ENCODE peak calls at places on chromosome 6, in four cellular contexts. W is omental fat pad, Y is GM12865, V is BJ. A is an unnamed sample.

GRCh38 chr6:1610497-1611321 is 994 bp downstream of the FOXC1 start:
- DNase-seq in V (no peak), Y (peak), W (no peak), A (no peak)

GRCh38 chr6:169386431-169387057 is 132.9 kb upstream of the THBS2 start:
- DNase-seq in W (no peak), Y (no peak), V (peak), A (no peak)

GRCh38 chr6:86856937-86857563 is 80.3 kb upstream of the HTR1E start:
- DNase-seq in V (no peak), Y (peak), W (no peak), A (peak)

GRCh38 chr6:31822038-31822821 is 5.3 kb upstream of the HSPA1B start:
- DNase-seq in W (peak), V (no peak), Y (peak), A (no peak)

GRCh38 chr6:42689371-42689770 is 33.0 kb downstream of the PRPH2 start:
- DNase-seq in Y (no peak), V (no peak), W (no peak), A (no peak)

GRCh38 chr6:4010682-4011081 is 68.3 kb downstream of the FAM217A start:
- DNase-seq in W (no peak), V (no peak), Y (peak), A (no peak)

GRCh38 chr6:97674802-97675201 is 391.8 kb upstream of the MMS22L start:
- DNase-seq in Y (no peak), V (peak), W (no peak), A (no peak)

GRCh38 chr6:44186691-44187025 is 28.0 kb downstream of the CAPN11 start:
- DNase-seq in Y (no peak), V (no peak), W (no peak), A (no peak)

GRCh38 chr6:40688214-40688761 is 101.1 kb upstream of the LRFN2 start:
- DNase-seq in W (no peak), V (no peak), Y (no peak), A (no peak)

GRCh38 chr6:99780556-99780885 is 173.9 kb downstream of the PRDM13 start:
- DNase-seq in Y (no peak), V (no peak), W (no peak), A (no peak)

GRCh38 chr6:168067081-168067480 is 11.9 kb downstream of the FRMD1 start:
- DNase-seq in Y (no peak), W (no peak), V (no peak), A (no peak)

GRCh38 chr6:15434263-15434662 is 188.4 kb downstream of the JARID2 start:
- DNase-seq in W (no peak), V (no peak), Y (peak), A (no peak)

GRCh38 chr6:95847061-95847460 is 168.7 kb upstream of the FUT9 start:
- DNase-seq in V (no peak), Y (no peak), W (no peak), A (no peak)

GRCh38 chr6:160398674-160399271 is 50.6 kb downstream of the SLC22A3 start:
- DNase-seq in Y (peak), W (no peak), V (no peak), A (no peak)

GRCh38 chr6:27468334-27468733 is 4.6 kb downstream of the ZNF184 start:
- DNase-seq in V (no peak), W (no peak), Y (no peak), A (no peak)

GRCh38 chr6:33144373-33144772 is 47.9 kb downstream of the COL11A2 start:
- DNase-seq in Y (no peak), V (no peak), W (no peak), A (no peak)

DNA sequence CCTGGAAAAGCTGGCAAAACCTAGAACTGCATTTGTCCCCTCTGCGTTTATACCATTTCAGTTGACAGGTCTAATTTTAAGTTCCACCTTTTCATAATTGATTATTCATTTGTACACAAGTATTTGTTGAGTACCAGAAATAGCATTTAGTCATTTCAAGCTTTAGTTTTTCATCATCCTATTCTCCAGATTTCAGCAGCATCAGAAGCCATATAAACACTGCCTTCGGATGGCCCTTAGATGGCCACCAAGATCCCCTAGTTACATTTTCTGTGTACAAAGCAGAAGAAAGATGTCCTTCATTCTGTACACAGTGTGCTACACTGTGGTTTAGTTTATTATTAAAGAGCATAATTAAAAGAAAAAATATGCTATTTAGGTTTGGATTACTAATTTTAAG is 131.4 kb downstream of the LAMA2 start:
- DNase-seq in W (no peak), V (no peak), Y (no peak), A (no peak)
- TF ChIP-seq CTCF in W (no peak), V (no peak), Y (no peak), A (no peak)

GRCh38 chr6:89081423-89082322 is 1.1 kb downstream of the PNRC1 start:
- DNase-seq in V (peak), W (peak), Y (peak), A (peak)

GRCh38 chr6:89084542-89084941 is 4.0 kb downstream of the PNRC1 start:
- DNase-seq in W (no peak), Y (no peak), V (no peak), A (no peak)

GRCh38 chr6:89081129-89081422 is 525 bp downstream of the PNRC1 start:
- DNase-seq in Y (no peak), W (no peak), V (no peak), A (no peak)

GRCh38 chr6:89080281-89081128 is at the start of gene PNRC1:
- DNase-seq in V (peak), Y (peak), W (peak), A (peak)

GRCh38 chr6:89082439-89082838 is 1.9 kb downstream of the PNRC1 start:
- DNase-seq in Y (peak), W (no peak), V (no peak), A (no peak)
- TF ChIP-seq CTCF in Y (no peak), W (no peak), V (no peak), A (no peak)

GRCh38 chr6:10451394-10451793 is 36.5 kb upstream of the TFAP2A start:
- DNase-seq in V (no peak), W (no peak), Y (no peak), A (no peak)
- TF ChIP-seq CTCF in V (no peak), W (no peak), Y (no peak), A (no peak)

GRCh38 chr6:148529010-148529409 is 186.4 kb downstream of the SASH1 start:
- DNase-seq in V (no peak), Y (no peak), W (no peak), A (no peak)

GRCh38 chr6:148530394-148530923 is 187.8 kb downstream of the SASH1 start:
- DNase-seq in Y (peak), W (no peak), V (peak), A (peak)

GRCh38 chr6:148526145-148526544 is 183.5 kb downstream of the SASH1 start:
- DNase-seq in Y (no peak), V (no peak), W (no peak), A (no peak)

GRCh38 chr6:148530976-148531375 is 188.3 kb downstream of the SASH1 start:
- DNase-seq in V (no peak), W (no peak), Y (no peak), A (no peak)

GRCh38 chr6:148528292-148528691 is 185.7 kb downstream of the SASH1 start:
- DNase-seq in Y (no peak), V (no peak), W (no peak), A (no peak)
- TF ChIP-seq CTCF in Y (no peak), V (no peak), W (no peak), A (peak)

DNA sequence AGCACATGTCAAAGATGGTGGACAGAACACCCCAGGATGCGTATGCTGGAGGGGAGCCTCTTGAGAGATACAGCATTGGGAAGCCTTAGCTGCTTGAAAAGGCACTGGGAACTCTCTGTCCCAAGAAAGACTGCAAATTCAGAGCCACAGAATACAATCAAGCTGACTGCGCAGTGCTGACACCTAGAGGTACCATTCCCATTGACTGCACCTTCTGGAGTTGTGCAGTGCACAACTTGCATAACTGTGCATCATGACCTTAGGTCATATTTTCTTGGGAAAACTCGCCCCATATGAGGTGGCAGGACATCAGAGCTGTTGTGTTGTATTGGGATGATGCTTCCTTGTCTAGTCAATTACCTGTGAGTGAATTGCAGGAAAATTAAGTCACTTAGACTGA is 646.5 kb upstream of the NOX3 start:
- DNase-seq in V (no peak), Y (peak), W (no peak), A (no peak)
- TF ChIP-seq CTCF in V (peak), Y (no peak), W (no peak), A (peak)

GRCh38 chr6:63066053-63066704 is 145.1 kb upstream of the FKBP1C start:
- DNase-seq in Y (peak), V (no peak), W (no peak), A (no peak)
- TF ChIP-seq CTCF in Y (peak), V (no peak), W (no peak), A (no peak)

GRCh38 chr6:82589509-82590206 is 226.0 kb downstream of the TPBG start:
- DNase-seq in V (peak), Y (peak), W (no peak), A (peak)
- TF ChIP-seq CTCF in V (peak), Y (peak), W (no peak), A (peak)

DNA sequence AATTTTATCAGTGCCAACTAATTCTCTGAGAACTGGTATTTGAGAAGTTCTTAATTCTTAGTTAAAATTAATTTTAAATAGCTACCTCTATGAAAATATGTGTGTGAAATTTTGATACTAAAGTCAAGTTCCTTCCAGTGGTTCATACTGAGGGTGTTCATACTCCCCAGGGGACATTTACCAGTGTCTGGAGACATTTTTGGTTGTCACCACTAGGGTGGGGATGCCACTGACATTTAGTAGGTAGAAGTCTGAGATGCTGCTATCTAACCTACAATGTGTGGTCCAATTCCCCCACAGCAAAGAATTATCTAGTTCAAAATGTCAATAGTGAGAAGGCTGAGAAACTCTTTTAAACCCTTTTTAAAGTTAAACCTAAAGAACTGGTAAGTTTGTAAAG is 463.8 kb downstream of the ADGRB3 start:
- DNase-seq in Y (no peak), V (no peak), W (no peak), A (no peak)
- TF ChIP-seq CTCF in Y (no peak), V (no peak), W (no peak), A (no peak)

GRCh38 chr6:30075094-30075986 is at the start of gene RNF39:
- DNase-seq in Y (no peak), W (no peak), V (no peak), A (no peak)
- TF ChIP-seq CTCF in Y (peak), W (no peak), V (peak), A (peak)

DNA sequence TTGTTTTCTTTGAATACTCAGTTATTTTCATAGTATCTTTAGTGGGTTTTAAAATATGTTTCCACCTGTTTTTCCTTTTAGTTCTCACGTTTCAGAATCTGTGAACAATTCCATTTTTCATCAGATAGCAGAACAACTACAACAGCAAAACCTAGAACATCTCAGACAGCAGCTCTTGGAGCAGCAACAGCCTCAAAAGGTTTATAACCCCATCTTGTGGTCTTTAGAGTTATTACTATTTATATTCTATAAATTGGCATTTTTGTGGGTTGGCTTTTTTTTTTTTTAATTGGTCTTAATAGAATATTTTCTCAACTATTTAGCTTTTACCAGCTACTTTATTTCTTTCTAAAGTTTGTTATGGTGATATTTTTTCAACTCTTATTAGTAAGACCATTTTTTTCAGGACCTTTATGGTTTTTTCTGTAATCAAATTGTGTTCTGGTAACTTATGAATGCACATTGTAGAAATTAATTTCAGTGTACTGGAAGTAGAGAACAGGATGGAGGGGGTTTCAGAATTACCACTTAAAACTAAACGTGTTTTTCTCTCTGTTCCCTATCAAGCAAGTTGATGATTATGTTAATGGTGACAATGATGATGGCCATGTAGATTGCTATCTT is 72.2 kb downstream of the SCAF8 start:
- DNase-seq in W (no peak), Y (peak), V (no peak), A (peak)
- TF ChIP-seq CTCF in W (no peak), Y (peak), V (peak), A (peak)